ENCODE peak calls at places on chromosomes 13 and 19, in seven cellular contexts. V is H9; X is stimulated activated CD8-positive, alpha-beta memory T cell treated with anti-CD3 and anti-CD28 coated beads, Interleukin-7, amount 100 ng/mL, for 4 hours; Q is stimulated activated CD4-positive, alpha-beta T cell treated with anti-CD3 and anti-CD28 coated beads, Interleukin-4, amount 100 ng/mL, for 1 hour; M is aorta; R is HEK293T; N is HFF-Myc. F is an unnamed sample.
A peak's percentile ranks its signal among the peaks of the same experiment; 100 is the strongest.

GRCh38 chr13:109028626-109029025 is 399.2 kb downstream of the MYO16 start:
- DNase-seq in V (no peak), X (no peak), Q (no peak), M (no peak), R (no peak), N (no peak), F (no peak)

GRCh38 chr13:99018418-99019180 is 40.7 kb upstream of the DOCK9 start:
- DNase-seq in V (no peak), X (no peak), Q (no peak), M (no peak), R (no peak), N (no peak), F (no peak)

GRCh38 chr19:2469102-2469914 is 6.6 kb upstream of the GADD45B start:
- DNase-seq in V (peak; percentile 83), X (no peak), Q (peak; percentile 28), M (peak; percentile 46), R (no peak), N (no peak), F (no peak)

GRCh38 chr19:34136127-34136526 is 36.2 kb upstream of the LSM14A start:
- DNase-seq in V (no peak), X (no peak), Q (no peak), M (no peak), R (no peak), N (no peak), F (no peak)

GRCh38 chr13:111342716-111343115 is 22.3 kb downstream of the TEX29 start:
- DNase-seq in V (peak; percentile 12), X (no peak), Q (no peak), M (peak; percentile 3), R (no peak), N (no peak), F (no peak)

GRCh38 chr13:110626510-110626909 is 11.2 kb downstream of the NAXD start:
- DNase-seq in V (no peak), X (no peak), Q (no peak), M (no peak), R (no peak), N (no peak), F (no peak)

GRCh38 chr19:46637224-46637623 is 1.2 kb upstream of the GNG8 start:
- DNase-seq in V (no peak), X (no peak), Q (peak; percentile 37), M (no peak), R (no peak), N (no peak), F (no peak)

GRCh38 chr13:39350461-39350881 is 252.5 kb downstream of the LHFPL6 start:
- DNase-seq in V (no peak), X (no peak), Q (no peak), M (no peak), R (no peak), N (no peak), F (no peak)

GRCh38 chr13:110576070-110576394 is 14.5 kb upstream of the RAB20 start:
- DNase-seq in V (no peak), X (no peak), Q (no peak), M (no peak), R (no peak), N (no peak), F (no peak)

GRCh38 chr19:16831531-16831930 is 2.3 kb downstream of the SIN3B start:
- DNase-seq in V (no peak), X (no peak), Q (no peak), M (no peak), R (no peak), N (no peak), F (no peak)

GRCh38 chr13:41707192-41707858 is 250.0 kb downstream of the RGCC start:
- DNase-seq in V (no peak), X (no peak), Q (no peak), M (no peak), R (no peak), N (no peak), F (no peak)

GRCh38 chr19:37692956-37693660 is 26.5 kb downstream of the ZNF607 start:
- DNase-seq in V (no peak), X (no peak), Q (no peak), M (no peak), R (no peak), N (no peak), F (no peak)

GRCh38 chr13:33172400-33172799 is 113.2 kb downstream of the STARD13 start:
- DNase-seq in V (no peak), X (no peak), Q (no peak), M (no peak), R (no peak), N (no peak), F (peak; percentile 85)

GRCh38 chr13:35714588-35714987 is 238.1 kb upstream of the MAB21L1 start:
- DNase-seq in V (peak; percentile 44), X (no peak), Q (no peak), M (no peak), R (no peak), N (no peak), F (no peak)

GRCh38 chr19:56066152-56067023 is 54.7 kb downstream of the ZNF787 start:
- DNase-seq in V (peak; percentile 79), X (peak; percentile 37), Q (peak; percentile 68), M (peak; percentile 71), R (peak; percentile 86), N (no peak), F (peak; percentile 13)

GRCh38 chr13:98998831-98999634 is 21.2 kb upstream of the DOCK9 start:
- DNase-seq in V (no peak), X (no peak), Q (peak; percentile 16), M (no peak), R (no peak), N (no peak), F (no peak)

GRCh38 chr13:114311387-114311786 is 2.9 kb upstream of the CHAMP1 start:
- DNase-seq in V (no peak), X (no peak), Q (no peak), M (no peak), R (no peak), N (no peak), F (no peak)

GRCh38 chr13:23703241-23703640 is 133.0 kb downstream of the TNFRSF19 start:
- DNase-seq in V (no peak), X (no peak), Q (no peak), M (no peak), R (no peak), N (no peak), F (no peak)

GRCh38 chr19:45972944-45973525 is 630 bp downstream of the NOVA2 start:
- DNase-seq in V (no peak), X (no peak), Q (no peak), M (no peak), R (no peak), N (no peak), F (no peak)

GRCh38 chr13:30739646-30740642 is 4.6 kb downstream of the ALOX5AP start:
- DNase-seq in V (no peak), X (peak; percentile 65), Q (peak; percentile 56), M (no peak), R (no peak), N (peak; percentile 15), F (no peak)

GRCh38 chr13:100987993-100988392 is 313.4 kb upstream of the TMTC4 start:
- DNase-seq in V (peak; percentile 49), X (no peak), Q (no peak), M (no peak), R (no peak), N (no peak), F (no peak)

GRCh38 chr19:45657520-45658163 is 10.4 kb upstream of the GIPR start:
- DNase-seq in V (no peak), X (no peak), Q (no peak), M (no peak), R (no peak), N (no peak), F (no peak)

GRCh38 chr19:49119411-49120324 is at the start of gene PPFIA3:
- DNase-seq in V (peak; percentile 69), X (no peak), Q (no peak), M (peak; percentile 80), R (peak; percentile 28), N (no peak), F (no peak)

GRCh38 chr19:55592391-55593090 is 6.8 kb downstream of the FIZ1 start:
- DNase-seq in V (peak; percentile 66), X (no peak), Q (no peak), M (no peak), R (no peak), N (no peak), F (no peak)

GRCh38 chr13:35789335-35790166 is 313.1 kb upstream of the MAB21L1 start:
- DNase-seq in V (no peak), X (no peak), Q (no peak), M (no peak), R (peak; percentile 33), N (peak; percentile 31), F (no peak)

GRCh38 chr19:39325778-39326680 is 5.4 kb upstream of the LRFN1 start:
- DNase-seq in V (peak; percentile 60), X (no peak), Q (peak; percentile 23), M (peak; percentile 16), R (peak; percentile 42), N (no peak), F (no peak)

F was measured in smooth muscle cell of the brain vasculature.